ENCODE peak calls at places on chromosomes 5 and 9, in five cellular contexts. H is uterus; Y is thoracic aorta; C is CD4-positive, alpha-beta T cell; B is nephron progenitor cell. L is an unnamed sample.

GRCh38 chr5:158174918-158175663 is 316.1 kb upstream of the CLINT1 start:
- DNase-seq in H (peak), Y (peak), C (peak), B (peak), L (peak)

GRCh38 chr5:133993152-133993548 is 11.6 kb downstream of the VDAC1 start:
- DNase-seq in H (no peak), Y (no peak), C (no peak), B (no peak), L (no peak)

GRCh38 chr9:71758785-71759184 is 9.5 kb downstream of the CEMIP2 start:
- DNase-seq in H (no peak), Y (no peak), C (no peak), B (no peak), L (no peak)

GRCh38 chr5:72244862-72245371 is 75.1 kb downstream of the MRPS27 start:
- DNase-seq in H (peak), Y (no peak), C (no peak), B (peak), L (no peak)

GRCh38 chr5:115455241-115455640 is 89.3 kb downstream of the FEM1C start:
- DNase-seq in H (no peak), Y (no peak), C (no peak), B (no peak), L (no peak)

GRCh38 chr5:35029333-35029732 is 18.4 kb downstream of the AGXT2 start:
- DNase-seq in H (no peak), Y (no peak), C (no peak), B (no peak), L (no peak)

GRCh38 chr9:84386753-84387152 is 46.2 kb upstream of the SLC28A3 start:
- DNase-seq in H (no peak), Y (no peak), C (no peak), B (no peak), L (no peak)

GRCh38 chr5:59583151-59583809 is 310.2 kb downstream of the PDE4D start:
- DNase-seq in H (no peak), Y (no peak), C (no peak), B (no peak), L (no peak)

DNA sequence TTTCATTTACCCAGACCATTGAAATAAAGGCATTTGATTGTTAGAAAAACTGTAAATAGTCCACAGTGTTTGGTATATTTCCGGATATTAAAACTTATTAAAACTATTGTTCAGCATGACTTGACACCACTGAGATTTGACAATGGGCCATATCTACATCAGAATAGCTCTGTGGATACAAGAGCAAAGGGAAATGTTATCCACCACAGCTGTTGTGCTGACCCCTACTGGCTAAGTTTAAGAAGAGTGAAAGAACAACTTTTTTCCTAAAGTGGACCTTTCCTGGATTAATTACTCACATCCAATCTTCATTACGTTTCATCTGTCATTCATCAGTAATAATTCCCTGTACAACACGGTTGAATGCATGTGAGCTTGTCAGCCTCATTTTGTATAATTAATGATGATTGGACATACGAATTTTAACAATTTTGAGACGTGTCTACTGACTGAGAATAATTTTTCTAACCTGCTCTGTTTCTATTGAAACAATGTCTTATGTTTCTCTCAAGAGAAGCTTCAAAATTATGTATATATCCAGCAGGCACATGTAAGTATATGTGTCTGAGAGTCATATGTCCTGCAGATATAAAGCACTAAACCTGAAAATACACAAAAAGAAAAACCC is 1952.5 kb downstream of the MAT2B start:
- DNase-seq in H (no peak), Y (no peak), C (no peak), B (peak), L (peak)
- TF ChIP-seq CTCF in H (no peak), Y (no peak), C (no peak), B (peak), L (peak)

DNA sequence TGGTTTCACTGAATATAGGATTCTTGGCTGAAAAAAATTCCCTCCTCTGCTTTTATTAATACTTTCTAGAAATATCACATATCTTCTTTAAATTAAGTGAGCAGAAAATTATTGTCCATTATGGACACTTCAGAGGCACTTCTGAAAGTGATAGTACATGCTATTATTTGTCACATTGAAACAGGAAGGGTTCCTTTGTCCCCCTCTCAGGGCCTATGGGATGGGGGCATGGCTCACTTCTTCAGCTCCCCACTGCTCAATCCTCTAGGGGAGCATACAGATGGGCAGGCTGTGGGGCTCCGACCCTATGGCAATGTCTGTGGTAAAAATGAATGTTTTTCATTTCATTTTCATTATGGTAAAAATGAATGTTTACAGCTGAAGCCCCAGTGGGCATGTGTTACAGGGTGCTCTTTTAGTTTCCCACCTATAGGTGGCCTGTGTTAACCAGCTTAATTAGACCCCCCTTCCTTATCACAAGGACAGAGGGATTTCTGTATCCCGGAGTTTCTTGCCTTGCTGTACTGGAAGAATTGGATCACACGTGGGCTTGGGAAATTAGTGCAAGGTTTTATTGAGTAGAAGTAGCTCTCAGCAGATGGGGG is 1225.2 kb downstream of the PTPRD start:
- DNase-seq in H (no peak), Y (no peak), C (no peak), B (no peak), L (no peak)
- TF ChIP-seq CTCF in H (no peak), Y (no peak), C (no peak), B (no peak), L (peak)

DNA sequence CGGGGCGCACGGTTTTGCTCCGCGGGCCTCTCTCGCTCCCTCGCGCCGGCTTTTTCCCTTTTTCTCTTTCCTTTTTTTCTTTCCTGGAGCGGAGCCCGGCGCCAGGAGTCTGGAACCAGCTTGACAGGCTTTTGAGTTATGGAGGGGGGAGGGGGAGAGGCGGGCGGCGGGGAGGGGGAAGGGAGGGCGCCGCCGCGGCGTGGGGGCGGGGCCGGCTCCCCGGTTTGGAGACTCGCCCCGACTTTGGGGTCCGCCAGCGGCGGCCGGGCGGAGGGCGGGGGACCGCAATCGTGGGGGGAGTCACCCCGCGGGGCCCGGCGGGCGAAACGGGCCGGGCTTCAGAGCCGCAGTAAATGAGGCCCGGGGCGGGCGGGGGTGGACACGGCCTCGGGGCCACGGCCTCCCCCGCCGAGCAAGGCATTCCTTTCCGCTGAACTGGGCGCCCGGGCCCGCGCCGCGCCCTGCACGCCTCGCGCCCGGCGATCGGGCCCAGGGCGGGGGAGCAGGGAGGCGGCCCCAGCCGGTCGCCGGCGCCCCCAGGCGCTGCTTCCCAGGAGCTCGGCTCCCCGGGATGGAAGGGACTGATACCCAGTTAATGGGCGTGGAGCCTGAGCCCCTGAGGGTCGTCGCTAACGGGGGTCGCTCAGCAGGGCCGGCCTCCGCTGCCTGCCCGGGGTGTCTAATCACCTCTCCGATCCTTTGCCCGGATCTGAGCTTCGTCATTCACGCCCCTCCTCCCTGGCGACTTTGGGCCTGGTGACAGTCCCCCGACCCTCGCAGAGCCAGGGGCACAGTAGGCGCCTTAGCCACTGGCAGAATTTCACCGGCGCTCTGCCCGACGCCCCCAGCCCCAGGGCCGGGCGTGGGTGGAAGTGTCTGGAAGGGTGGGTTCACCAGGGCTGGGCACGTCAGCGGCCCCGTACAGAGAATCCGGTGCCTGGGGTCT is 138.1 kb downstream of the C9orf50 start:
- DNase-seq in H (peak), Y (peak), C (peak), B (peak), L (peak)
- TF ChIP-seq CTCF in H (no peak), Y (no peak), C (no peak), B (no peak), L (no peak)

DNA sequence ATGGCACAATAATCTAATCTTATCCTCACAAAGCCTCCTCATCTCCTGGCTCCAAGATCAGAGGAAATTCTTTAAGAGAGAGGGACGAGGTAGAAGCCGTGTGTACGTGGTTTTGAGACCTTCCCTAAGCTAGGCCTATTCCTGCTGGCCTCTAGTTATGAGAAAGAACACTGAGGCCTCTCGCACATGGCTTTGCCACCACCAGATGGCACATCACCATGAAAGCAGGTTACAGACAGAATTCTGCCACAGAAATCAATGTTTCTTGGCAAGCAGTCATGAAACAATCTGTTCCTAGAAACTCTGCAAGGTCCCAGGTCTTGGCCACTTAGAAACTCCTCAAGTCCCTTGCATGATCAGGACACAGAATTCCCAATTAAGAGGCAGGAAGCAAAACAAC is 268.2 kb upstream of the TAS2R1 start:
- DNase-seq in H (no peak), Y (no peak), C (no peak), B (no peak), L (peak)
- TF ChIP-seq CTCF in H (no peak), Y (no peak), C (no peak), B (peak), L (peak)

DNA sequence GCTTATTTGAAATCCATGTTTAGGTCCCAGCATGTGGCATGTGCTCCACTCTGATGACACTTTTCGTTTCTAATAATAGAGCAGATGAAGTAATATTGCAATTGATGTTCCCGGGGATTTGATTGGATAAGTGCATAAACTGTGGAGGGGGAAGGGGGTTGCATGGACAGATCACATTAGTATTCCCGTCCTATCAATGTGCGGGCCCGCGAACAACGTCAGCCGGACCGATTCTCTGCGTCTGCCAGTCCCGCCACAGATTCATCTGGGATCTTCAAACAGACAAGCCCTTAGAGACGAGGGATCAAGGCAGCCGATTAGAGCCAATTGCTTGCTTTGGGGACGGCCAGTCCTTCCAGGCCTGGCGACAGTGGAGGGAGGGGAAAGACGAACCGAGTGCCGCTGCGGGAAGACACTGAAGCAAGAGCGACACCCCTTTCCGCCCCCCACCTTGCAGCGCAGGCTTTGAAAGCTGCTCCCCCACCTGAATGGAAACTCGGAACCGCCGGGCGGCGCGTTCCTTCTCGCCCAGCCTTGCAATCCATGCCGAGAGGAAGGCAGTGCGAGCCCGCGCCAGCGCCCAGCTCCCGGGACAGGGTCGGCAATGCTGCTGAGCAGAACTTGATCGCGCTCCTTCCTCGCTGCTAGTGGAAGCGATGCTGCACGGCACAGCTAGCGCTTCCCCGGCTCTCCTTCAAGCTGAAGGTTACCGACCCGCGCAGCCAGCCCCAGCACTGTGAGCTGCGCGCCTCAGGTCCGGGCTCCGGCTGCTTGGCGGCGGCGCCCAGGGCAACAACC is at the start of gene RGS7BP:
- DNase-seq in H (peak), Y (no peak), C (no peak), B (peak), L (peak)
- TF ChIP-seq CTCF in H (no peak), Y (peak), C (no peak), B (no peak), L (no peak)

GRCh38 chr9:34896112-34896511 is 62.0 kb upstream of the PHF24 start:
- DNase-seq in H (no peak), Y (no peak), C (no peak), B (no peak), L (no peak)
- TF ChIP-seq CTCF in H (no peak), Y (no peak), C (no peak), B (no peak), L (peak)

L was measured in endothelial cell.